ENCODE peak calls at places on chromosomes 11 and 22, in five cellular contexts. Z, U, O, M and W are unnamed samples.

GRCh38 chr11:118791961-118792578 is 1.1 kb upstream of the DDX6 start:
- DNase-seq in Z (peak; percentile 10), U (no peak), O (peak; percentile 32), M (no peak), W (peak; percentile 62)

GRCh38 chr11:69398529-69399492 is 82.7 kb upstream of the LINC01488 start:
- DNase-seq in Z (no peak), U (no peak), O (no peak), M (no peak), W (peak; percentile 73)

GRCh38 chr22:42436402-42436801 is 4.2 kb upstream of the NFAM1 start:
- DNase-seq in Z (no peak), U (no peak), O (no peak), M (no peak), W (no peak)

GRCh38 chr22:22446527-22446926 is 62.0 kb downstream of the ZNF280B start:
- DNase-seq in Z (no peak), U (no peak), O (no peak), M (no peak), W (no peak)

GRCh38 chr11:3359092-3359824 is 19.7 kb downstream of the ZNF195 start:
- DNase-seq in Z (peak; percentile 49), U (no peak), O (no peak), M (no peak), W (no peak)

GRCh38 chr11:75924966-75925784 is 110.2 kb downstream of the UVRAG start:
- DNase-seq in Z (no peak), U (no peak), O (no peak), M (no peak), W (no peak)

GRCh38 chr11:133841279-133842043 is 3.9 kb downstream of the SPATA19 start:
- DNase-seq in Z (no peak), U (no peak), O (no peak), M (no peak), W (no peak)

GRCh38 chr11:13942908-13943505 is 19.5 kb upstream of the SPON1 start:
- DNase-seq in Z (no peak), U (no peak), O (no peak), M (no peak), W (no peak)

GRCh38 chr11:101336858-101337257 is 207.2 kb upstream of the PGR start:
- DNase-seq in Z (no peak), U (no peak), O (no peak), M (no peak), W (no peak)

GRCh38 chr11:64814712-64815187 is 4.4 kb upstream of the MEN1 start:
- DNase-seq in Z (no peak), U (no peak), O (no peak), M (peak; percentile 24), W (peak; percentile 57)

GRCh38 chr11:1390603-1391164 is 950 bp downstream of the BRSK2 start:
- DNase-seq in Z (no peak), U (no peak), O (no peak), M (no peak), W (no peak)

GRCh38 chr11:104134760-104135159 is 29.2 kb downstream of the PDGFD start:
- DNase-seq in Z (peak; percentile 37), U (no peak), O (no peak), M (no peak), W (no peak)

GRCh38 chr11:46729110-46730027 is 10.4 kb downstream of the F2 start:
- DNase-seq in Z (no peak), U (no peak), O (no peak), M (no peak), W (no peak)

GRCh38 chr11:104529916-104530315 is 366.0 kb upstream of the PDGFD start:
- DNase-seq in Z (no peak), U (no peak), O (no peak), M (no peak), W (no peak)

GRCh38 chr11:113847580-113847979 is 27.8 kb downstream of the USP28 start:
- DNase-seq in Z (no peak), U (no peak), O (no peak), M (no peak), W (no peak)

GRCh38 chr22:23183107-23183698 is 2.9 kb downstream of the BCR start:
- DNase-seq in Z (no peak), U (peak; percentile 39), O (peak; percentile 95), M (peak; percentile 47), W (peak; percentile 61)

GRCh38 chr11:28049338-28050216 is 58.4 kb downstream of the KIF18A start:
- DNase-seq in Z (peak; percentile 83), U (no peak), O (no peak), M (no peak), W (no peak)

GRCh38 chr11:44030996-44031395 is 16.8 kb upstream of the ACCSL start:
- DNase-seq in Z (no peak), U (no peak), O (no peak), M (no peak), W (no peak)

GRCh38 chr11:45133871-45134270 is 12.6 kb upstream of the PRDM11 start:
- DNase-seq in Z (no peak), U (no peak), O (no peak), M (no peak), W (no peak)

GRCh38 chr22:27685515-27685914 is 116.0 kb downstream of the MN1 start:
- DNase-seq in Z (no peak), U (no peak), O (no peak), M (no peak), W (no peak)

GRCh38 chr11:101446238-101446637 is 137.6 kb downstream of the TRPC6 start:
- DNase-seq in Z (no peak), U (no peak), O (no peak), M (no peak), W (no peak)

GRCh38 chr11:68337399-68337835 is 25.0 kb downstream of the LRP5 start:
- DNase-seq in Z (no peak), U (no peak), O (no peak), M (no peak), W (peak; percentile 60)

GRCh38 chr11:28566643-28567042 is 458.5 kb downstream of the METTL15 start:
- DNase-seq in Z (peak; percentile 97), U (peak; percentile 41), O (peak; percentile 4), M (no peak), W (no peak)

GRCh38 chr11:9490376-9490775 is 29.6 kb downstream of the ZNF143 start:
- DNase-seq in Z (no peak), U (no peak), O (no peak), M (no peak), W (no peak)

GRCh38 chr22:50318698-50319411 is 8.0 kb downstream of the DENND6B start:
- DNase-seq in Z (no peak), U (no peak), O (peak; percentile 82), M (no peak), W (no peak)

GRCh38 chr11:13940611-13941256 is 21.8 kb upstream of the SPON1 start:
- DNase-seq in Z (no peak), U (no peak), O (no peak), M (no peak), W (no peak)

GRCh38 chr11:119198925-119199324 is 7.2 kb upstream of the CBL start:
- DNase-seq in Z (no peak), U (no peak), O (no peak), M (no peak), W (no peak)

GRCh38 chr11:827861-828167 is at the start of gene CRACR2B:
- DNase-seq in Z (no peak), U (no peak), O (no peak), M (no peak), W (peak; percentile 79)

GRCh38 chr22:40603088-40603605 is 33.4 kb downstream of the MRTFA start:
- DNase-seq in Z (peak; percentile 29), U (no peak), O (no peak), M (no peak), W (no peak)

GRCh38 chr22:43401661-43402060 is 10.2 kb upstream of the MPPED1 start:
- DNase-seq in Z (no peak), U (no peak), O (no peak), M (no peak), W (no peak)

GRCh38 chr11:123454060-123454651 is 24.1 kb downstream of the GRAMD1B start:
- DNase-seq in Z (peak; percentile 97), U (no peak), O (no peak), M (no peak), W (peak; percentile 72)

GRCh38 chr22:30457964-30458363 is 13.9 kb downstream of the SEC14L3 start:
- DNase-seq in Z (no peak), U (no peak), O (no peak), M (no peak), W (no peak)

GRCh38 chr11:35427158-35427557 is 7.8 kb upstream of the SLC1A2 start:
- DNase-seq in Z (no peak), U (no peak), O (no peak), M (no peak), W (no peak)

GRCh38 chr11:46273511-46274205 is 3.8 kb upstream of the CREB3L1 start:
- DNase-seq in Z (peak; percentile 78), U (no peak), O (peak; percentile 30), M (peak; percentile 62), W (no peak)

GRCh38 chr22:42655693-42656092 is 6.5 kb upstream of the CYB5R3 start:
- DNase-seq in Z (no peak), U (no peak), O (no peak), M (no peak), W (no peak)

GRCh38 chr11:17343907-17344306 is 7.7 kb upstream of the NCR3LG1 start:
- DNase-seq in Z (peak; percentile 10), U (no peak), O (no peak), M (no peak), W (no peak)

GRCh38 chr22:47374273-47374771 is 611.9 kb downstream of the TBC1D22A start:
- DNase-seq in Z (no peak), U (no peak), O (no peak), M (no peak), W (no peak)

GRCh38 chr22:27866136-27867091 is 52.6 kb downstream of the PITPNB start:
- DNase-seq in Z (peak; percentile 74), U (no peak), O (no peak), M (peak; percentile 43), W (no peak)

GRCh38 chr22:45638834-45639746 is 32.5 kb upstream of the ATXN10 start:
- DNase-seq in Z (peak; percentile 98), U (no peak), O (peak; percentile 68), M (peak; percentile 57), W (peak; percentile 88)
- TF ChIP-seq MAX in Z (peak; percentile 94), U (peak; percentile 8), O (peak; percentile 51), M (peak; percentile 57), W (no peak)

GRCh38 chr11:39432929-39433328 is 2026.5 kb downstream of the LRRC4C start:
- DNase-seq in Z (no peak), U (no peak), O (no peak), M (no peak), W (no peak)

GRCh38 chr11:39435641-39436040 is 2023.8 kb downstream of the LRRC4C start:
- DNase-seq in Z (no peak), U (no peak), O (no peak), M (no peak), W (no peak)
- TF ChIP-seq MAX in Z (no peak), U (no peak), O (no peak), M (no peak), W (no peak)

GRCh38 chr22:38325575-38325974 is 8.3 kb upstream of the CSNK1E start:
- DNase-seq in Z (no peak), U (peak; percentile 85), O (no peak), M (no peak), W (no peak)
- TF ChIP-seq MAX in Z (no peak), U (no peak), O (no peak), M (no peak), W (no peak)

GRCh38 chr11:100302824-100303223 is 384.3 kb upstream of the ARHGAP42 start:
- DNase-seq in Z (no peak), U (no peak), O (no peak), M (no peak), W (no peak)
- TF ChIP-seq MAX in Z (no peak), U (no peak), O (no peak), M (no peak), W (no peak)